ENCODE peak calls at places on chromosomes 7 and 10, in nine cellular contexts. One of them, this sample, is unnamed.

GRCh38 chr7:106290319-106290718 is 5.5 kb upstream of the NAMPT start:
- DNase-seq in activated naive CD4-positive, alpha-beta T cell treated with anti-CD3 and anti-CD28 coated beads, Interleukin-2, amount 10 ng/mL, durations not matched to agents 7 days and 5 days: no peak
- DNase-seq in fibroblast of pulmonary artery: no peak
- DNase-seq in activated gamma-delta T cell treated with anti-CD3 and anti-CD28 coated beads, Interleukin-2, amount 50 U/mL, for 16 hours: no peak
- DNase-seq in frontal cortex: no peak
- DNase-seq in ACHN: no peak
- DNase-seq in right cardiac atrium: no peak
- DNase-seq in epithelial cell of esophagus: peak; percentile 44
- DNase-seq in fibroblast of the conjunctiva: no peak
- DNase-seq in this sample: peak; percentile 43

GRCh38 chr7:44633254-44634186 is 27.1 kb downstream of the OGDH start:
- DNase-seq in epithelial cell of esophagus: peak; percentile 71
- DNase-seq in activated gamma-delta T cell treated with anti-CD3 and anti-CD28 coated beads, Interleukin-2, amount 50 U/mL, for 16 hours: peak; percentile 49
- DNase-seq in fibroblast of pulmonary artery: peak; percentile 98
- DNase-seq in ACHN: peak; percentile 74
- DNase-seq in right cardiac atrium: peak; percentile 76
- DNase-seq in activated naive CD4-positive, alpha-beta T cell treated with anti-CD3 and anti-CD28 coated beads, Interleukin-2, amount 10 ng/mL, durations not matched to agents 7 days and 5 days: peak; percentile 60
- DNase-seq in fibroblast of the conjunctiva: peak; percentile 87
- DNase-seq in frontal cortex: no peak
- DNase-seq in this sample: no peak

GRCh38 chr7:102874166-102874829 is 38.5 kb upstream of the LRRC17 start:
- DNase-seq in activated naive CD4-positive, alpha-beta T cell treated with anti-CD3 and anti-CD28 coated beads, Interleukin-2, amount 10 ng/mL, durations not matched to agents 7 days and 5 days: no peak
- DNase-seq in fibroblast of the conjunctiva: no peak
- DNase-seq in right cardiac atrium: no peak
- DNase-seq in epithelial cell of esophagus: peak; percentile 87
- DNase-seq in fibroblast of pulmonary artery: peak; percentile 78
- DNase-seq in activated gamma-delta T cell treated with anti-CD3 and anti-CD28 coated beads, Interleukin-2, amount 50 U/mL, for 16 hours: no peak
- DNase-seq in ACHN: peak; percentile 99
- DNase-seq in frontal cortex: no peak
- DNase-seq in this sample: peak; percentile 83

GRCh38 chr10:33460461-33461294 is 126.2 kb upstream of the NRP1 start:
- DNase-seq in fibroblast of the conjunctiva: peak; percentile 14
- DNase-seq in epithelial cell of esophagus: no peak
- DNase-seq in activated gamma-delta T cell treated with anti-CD3 and anti-CD28 coated beads, Interleukin-2, amount 50 U/mL, for 16 hours: no peak
- DNase-seq in activated naive CD4-positive, alpha-beta T cell treated with anti-CD3 and anti-CD28 coated beads, Interleukin-2, amount 10 ng/mL, durations not matched to agents 7 days and 5 days: no peak
- DNase-seq in fibroblast of pulmonary artery: peak; percentile 55
- DNase-seq in right cardiac atrium: peak; percentile 66
- DNase-seq in frontal cortex: no peak
- DNase-seq in ACHN: no peak
- DNase-seq in this sample: no peak

GRCh38 chr10:50794490-50794889 is 54.8 kb downstream of the ASAH2B start:
- DNase-seq in activated naive CD4-positive, alpha-beta T cell treated with anti-CD3 and anti-CD28 coated beads, Interleukin-2, amount 10 ng/mL, durations not matched to agents 7 days and 5 days: no peak
- DNase-seq in epithelial cell of esophagus: peak; percentile 14
- DNase-seq in frontal cortex: no peak
- DNase-seq in fibroblast of pulmonary artery: no peak
- DNase-seq in fibroblast of the conjunctiva: no peak
- DNase-seq in activated gamma-delta T cell treated with anti-CD3 and anti-CD28 coated beads, Interleukin-2, amount 50 U/mL, for 16 hours: no peak
- DNase-seq in right cardiac atrium: no peak
- DNase-seq in ACHN: no peak
- DNase-seq in this sample: no peak

GRCh38 chr10:17062493-17063487 is 66.8 kb downstream of the CUBN start:
- DNase-seq in fibroblast of pulmonary artery: peak; percentile 81
- DNase-seq in activated gamma-delta T cell treated with anti-CD3 and anti-CD28 coated beads, Interleukin-2, amount 50 U/mL, for 16 hours: no peak
- DNase-seq in fibroblast of the conjunctiva: peak; percentile 77
- DNase-seq in frontal cortex: no peak
- DNase-seq in right cardiac atrium: peak; percentile 42
- DNase-seq in ACHN: peak; percentile 90
- DNase-seq in activated naive CD4-positive, alpha-beta T cell treated with anti-CD3 and anti-CD28 coated beads, Interleukin-2, amount 10 ng/mL, durations not matched to agents 7 days and 5 days: no peak
- DNase-seq in epithelial cell of esophagus: peak; percentile 95
- DNase-seq in this sample: peak; percentile 90

GRCh38 chr10:102068216-102068615 is 3.1 kb downstream of the HPS6 start:
- DNase-seq in fibroblast of the conjunctiva: no peak
- DNase-seq in ACHN: peak; percentile 7
- DNase-seq in epithelial cell of esophagus: no peak
- DNase-seq in activated gamma-delta T cell treated with anti-CD3 and anti-CD28 coated beads, Interleukin-2, amount 50 U/mL, for 16 hours: no peak
- DNase-seq in right cardiac atrium: peak; percentile 57
- DNase-seq in frontal cortex: no peak
- DNase-seq in activated naive CD4-positive, alpha-beta T cell treated with anti-CD3 and anti-CD28 coated beads, Interleukin-2, amount 10 ng/mL, durations not matched to agents 7 days and 5 days: no peak
- DNase-seq in fibroblast of pulmonary artery: peak; percentile 44
- DNase-seq in this sample: peak; percentile 69

GRCh38 chr7:82965088-82966036 is 197.3 kb downstream of the PCLO start:
- DNase-seq in fibroblast of the conjunctiva: no peak
- DNase-seq in right cardiac atrium: no peak
- DNase-seq in epithelial cell of esophagus: no peak
- DNase-seq in activated gamma-delta T cell treated with anti-CD3 and anti-CD28 coated beads, Interleukin-2, amount 50 U/mL, for 16 hours: no peak
- DNase-seq in frontal cortex: no peak
- DNase-seq in ACHN: no peak
- DNase-seq in activated naive CD4-positive, alpha-beta T cell treated with anti-CD3 and anti-CD28 coated beads, Interleukin-2, amount 10 ng/mL, durations not matched to agents 7 days and 5 days: no peak
- DNase-seq in fibroblast of pulmonary artery: no peak
- DNase-seq in this sample: no peak

GRCh38 chr7:95435422-95435780 is 573 bp upstream of the PON2 start:
- DNase-seq in ACHN: no peak
- DNase-seq in epithelial cell of esophagus: no peak
- DNase-seq in activated gamma-delta T cell treated with anti-CD3 and anti-CD28 coated beads, Interleukin-2, amount 50 U/mL, for 16 hours: no peak
- DNase-seq in frontal cortex: no peak
- DNase-seq in fibroblast of pulmonary artery: no peak
- DNase-seq in fibroblast of the conjunctiva: no peak
- DNase-seq in activated naive CD4-positive, alpha-beta T cell treated with anti-CD3 and anti-CD28 coated beads, Interleukin-2, amount 10 ng/mL, durations not matched to agents 7 days and 5 days: no peak
- DNase-seq in right cardiac atrium: no peak
- DNase-seq in this sample: no peak

GRCh38 chr10:22341190-22341935 is 3.9 kb upstream of the SPAG6 start:
- DNase-seq in ACHN: no peak
- DNase-seq in fibroblast of the conjunctiva: no peak
- DNase-seq in right cardiac atrium: no peak
- DNase-seq in activated naive CD4-positive, alpha-beta T cell treated with anti-CD3 and anti-CD28 coated beads, Interleukin-2, amount 10 ng/mL, durations not matched to agents 7 days and 5 days: peak; percentile 29
- DNase-seq in activated gamma-delta T cell treated with anti-CD3 and anti-CD28 coated beads, Interleukin-2, amount 50 U/mL, for 16 hours: no peak
- DNase-seq in fibroblast of pulmonary artery: peak; percentile 34
- DNase-seq in frontal cortex: no peak
- DNase-seq in epithelial cell of esophagus: no peak
- DNase-seq in this sample: peak; percentile 27

GRCh38 chr10:1368772-1369171 is 312.6 kb downstream of the WDR37 start:
- DNase-seq in fibroblast of the conjunctiva: no peak
- DNase-seq in ACHN: peak; percentile 29
- DNase-seq in activated naive CD4-positive, alpha-beta T cell treated with anti-CD3 and anti-CD28 coated beads, Interleukin-2, amount 10 ng/mL, durations not matched to agents 7 days and 5 days: peak; percentile 60
- DNase-seq in fibroblast of pulmonary artery: no peak
- DNase-seq in activated gamma-delta T cell treated with anti-CD3 and anti-CD28 coated beads, Interleukin-2, amount 50 U/mL, for 16 hours: no peak
- DNase-seq in frontal cortex: no peak
- DNase-seq in right cardiac atrium: no peak
- DNase-seq in epithelial cell of esophagus: no peak
- DNase-seq in this sample: peak; percentile 56

GRCh38 chr10:7523656-7524055 is 112.8 kb upstream of the SFMBT2 start:
- DNase-seq in fibroblast of pulmonary artery: no peak
- DNase-seq in fibroblast of the conjunctiva: no peak
- DNase-seq in epithelial cell of esophagus: no peak
- DNase-seq in activated gamma-delta T cell treated with anti-CD3 and anti-CD28 coated beads, Interleukin-2, amount 50 U/mL, for 16 hours: no peak
- DNase-seq in activated naive CD4-positive, alpha-beta T cell treated with anti-CD3 and anti-CD28 coated beads, Interleukin-2, amount 10 ng/mL, durations not matched to agents 7 days and 5 days: no peak
- DNase-seq in ACHN: no peak
- DNase-seq in frontal cortex: no peak
- DNase-seq in right cardiac atrium: no peak
- DNase-seq in this sample: no peak

GRCh38 chr10:88122145-88122544 is 258.7 kb downstream of the PTEN start:
- DNase-seq in frontal cortex: no peak
- DNase-seq in ACHN: no peak
- DNase-seq in fibroblast of the conjunctiva: no peak
- DNase-seq in activated gamma-delta T cell treated with anti-CD3 and anti-CD28 coated beads, Interleukin-2, amount 50 U/mL, for 16 hours: no peak
- DNase-seq in right cardiac atrium: no peak
- DNase-seq in fibroblast of pulmonary artery: no peak
- DNase-seq in epithelial cell of esophagus: no peak
- DNase-seq in activated naive CD4-positive, alpha-beta T cell treated with anti-CD3 and anti-CD28 coated beads, Interleukin-2, amount 10 ng/mL, durations not matched to agents 7 days and 5 days: no peak
- DNase-seq in this sample: no peak

GRCh38 chr7:34036972-34037792 is 131.8 kb downstream of the BMPER start:
- DNase-seq in activated naive CD4-positive, alpha-beta T cell treated with anti-CD3 and anti-CD28 coated beads, Interleukin-2, amount 10 ng/mL, durations not matched to agents 7 days and 5 days: no peak
- DNase-seq in frontal cortex: no peak
- DNase-seq in ACHN: no peak
- DNase-seq in fibroblast of the conjunctiva: no peak
- DNase-seq in right cardiac atrium: no peak
- DNase-seq in epithelial cell of esophagus: no peak
- DNase-seq in activated gamma-delta T cell treated with anti-CD3 and anti-CD28 coated beads, Interleukin-2, amount 50 U/mL, for 16 hours: no peak
- DNase-seq in fibroblast of pulmonary artery: no peak
- DNase-seq in this sample: peak; percentile 16

GRCh38 chr10:132516771-132517725 is 20.5 kb upstream of the INPP5A start:
- DNase-seq in fibroblast of the conjunctiva: peak; percentile 93
- DNase-seq in frontal cortex: peak; percentile 76
- DNase-seq in ACHN: peak; percentile 89
- DNase-seq in activated gamma-delta T cell treated with anti-CD3 and anti-CD28 coated beads, Interleukin-2, amount 50 U/mL, for 16 hours: no peak
- DNase-seq in fibroblast of pulmonary artery: peak; percentile 96
- DNase-seq in epithelial cell of esophagus: peak; percentile 64
- DNase-seq in right cardiac atrium: peak; percentile 96
- DNase-seq in activated naive CD4-positive, alpha-beta T cell treated with anti-CD3 and anti-CD28 coated beads, Interleukin-2, amount 10 ng/mL, durations not matched to agents 7 days and 5 days: no peak
- DNase-seq in this sample: peak; percentile 66

GRCh38 chr7:2387897-2388636 is 15.3 kb upstream of the CHST12 start:
- DNase-seq in right cardiac atrium: peak; percentile 74
- DNase-seq in activated gamma-delta T cell treated with anti-CD3 and anti-CD28 coated beads, Interleukin-2, amount 50 U/mL, for 16 hours: no peak
- DNase-seq in fibroblast of pulmonary artery: no peak
- DNase-seq in activated naive CD4-positive, alpha-beta T cell treated with anti-CD3 and anti-CD28 coated beads, Interleukin-2, amount 10 ng/mL, durations not matched to agents 7 days and 5 days: no peak
- DNase-seq in fibroblast of the conjunctiva: no peak
- DNase-seq in frontal cortex: no peak
- DNase-seq in ACHN: no peak
- DNase-seq in epithelial cell of esophagus: no peak
- DNase-seq in this sample: no peak

GRCh38 chr7:15057272-15057671 is 154.7 kb upstream of the DGKB start:
- DNase-seq in epithelial cell of esophagus: no peak
- DNase-seq in activated gamma-delta T cell treated with anti-CD3 and anti-CD28 coated beads, Interleukin-2, amount 50 U/mL, for 16 hours: no peak
- DNase-seq in ACHN: peak; percentile 74
- DNase-seq in frontal cortex: no peak
- DNase-seq in fibroblast of pulmonary artery: no peak
- DNase-seq in fibroblast of the conjunctiva: no peak
- DNase-seq in right cardiac atrium: no peak
- DNase-seq in activated naive CD4-positive, alpha-beta T cell treated with anti-CD3 and anti-CD28 coated beads, Interleukin-2, amount 10 ng/mL, durations not matched to agents 7 days and 5 days: no peak
- DNase-seq in this sample: no peak

This sample was measured in HT-29.